ENCODE peak calls at places on chromosomes 5 and 9, in nine cellular contexts. One of them, this sample, is unnamed. For H3K4me1, the result is how much of the 10 kb centered on the place peaks cover.

GRCh38 chr9:113484258-113484730 is 20.8 kb downstream of the RGS3 start:
- DNase-seq in HCT116: no peak
- DNase-seq in body of pancreas: peak
- DNase-seq in esophagus muscularis mucosa: no peak
- DNase-seq in heart left ventricle: peak
- DNase-seq in sigmoid colon: peak
- DNase-seq in stomach: peak
- DNase-seq in A549: peak
- DNase-seq in gastrocnemius medialis: peak
- DNase-seq in this sample: peak

GRCh38 chr9:18296702-18297531 is 177.0 kb upstream of the ADAMTSL1 start:
- DNase-seq in HCT116: no peak
- DNase-seq in body of pancreas: no peak
- DNase-seq in esophagus muscularis mucosa: no peak
- DNase-seq in heart left ventricle: no peak
- DNase-seq in sigmoid colon: no peak
- DNase-seq in stomach: no peak
- DNase-seq in A549: no peak
- DNase-seq in gastrocnemius medialis: no peak
- DNase-seq in this sample: no peak

GRCh38 chr5:77230727-77231469 is 20.4 kb downstream of the PDE8B start:
- DNase-seq in HCT116: no peak
- DNase-seq in body of pancreas: no peak
- DNase-seq in esophagus muscularis mucosa: no peak
- DNase-seq in heart left ventricle: no peak
- DNase-seq in sigmoid colon: no peak
- DNase-seq in stomach: no peak
- DNase-seq in A549: peak
- DNase-seq in gastrocnemius medialis: no peak
- DNase-seq in this sample: no peak

GRCh38 chr5:179344301-179345178 is 721 bp downstream of the ADAMTS2 start:
- DNase-seq in HCT116: no peak
- DNase-seq in body of pancreas: no peak
- DNase-seq in esophagus muscularis mucosa: no peak
- DNase-seq in heart left ventricle: no peak
- DNase-seq in sigmoid colon: no peak
- DNase-seq in stomach: no peak
- DNase-seq in A549: no peak
- DNase-seq in gastrocnemius medialis: no peak
- DNase-seq in this sample: no peak

GRCh38 chr5:52870448-52870847 is 82.7 kb downstream of the ITGA1 start:
- DNase-seq in HCT116: no peak
- DNase-seq in body of pancreas: no peak
- DNase-seq in esophagus muscularis mucosa: no peak
- DNase-seq in heart left ventricle: peak
- DNase-seq in sigmoid colon: no peak
- DNase-seq in stomach: no peak
- DNase-seq in A549: peak
- DNase-seq in gastrocnemius medialis: peak
- DNase-seq in this sample: no peak

GRCh38 chr5:133274597-133274935 is 222.8 kb downstream of the HSPA4 start:
- DNase-seq in HCT116: no peak
- DNase-seq in body of pancreas: no peak
- DNase-seq in esophagus muscularis mucosa: no peak
- DNase-seq in heart left ventricle: no peak
- DNase-seq in sigmoid colon: no peak
- DNase-seq in stomach: no peak
- DNase-seq in A549: no peak
- DNase-seq in gastrocnemius medialis: peak
- DNase-seq in this sample: no peak

GRCh38 chr5:154771383-154771901 is 16.3 kb downstream of the LARP1 start:
- DNase-seq in HCT116: no peak
- DNase-seq in body of pancreas: peak
- DNase-seq in esophagus muscularis mucosa: no peak
- DNase-seq in heart left ventricle: peak
- DNase-seq in sigmoid colon: peak
- DNase-seq in stomach: no peak
- DNase-seq in A549: no peak
- DNase-seq in gastrocnemius medialis: no peak
- DNase-seq in this sample: no peak

GRCh38 chr9:101409079-101409477 is 10.4 kb downstream of the ZNF189 start:
- DNase-seq in HCT116: no peak
- DNase-seq in body of pancreas: no peak
- DNase-seq in esophagus muscularis mucosa: no peak
- DNase-seq in heart left ventricle: no peak
- DNase-seq in sigmoid colon: no peak
- DNase-seq in stomach: no peak
- DNase-seq in A549: peak
- DNase-seq in gastrocnemius medialis: no peak
- DNase-seq in this sample: no peak

GRCh38 chr5:84088996-84089395 is 295.7 kb downstream of the EDIL3 start:
- DNase-seq in HCT116: peak
- DNase-seq in body of pancreas: no peak
- DNase-seq in esophagus muscularis mucosa: no peak
- DNase-seq in heart left ventricle: no peak
- DNase-seq in sigmoid colon: no peak
- DNase-seq in stomach: no peak
- DNase-seq in A549: peak
- DNase-seq in gastrocnemius medialis: no peak
- DNase-seq in this sample: no peak

GRCh38 chr5:84091400-84091799 is 293.3 kb downstream of the EDIL3 start:
- DNase-seq in HCT116: no peak
- DNase-seq in body of pancreas: no peak
- DNase-seq in esophagus muscularis mucosa: no peak
- DNase-seq in heart left ventricle: no peak
- DNase-seq in sigmoid colon: no peak
- DNase-seq in stomach: no peak
- DNase-seq in A549: peak
- DNase-seq in gastrocnemius medialis: no peak
- DNase-seq in this sample: no peak

GRCh38 chr5:84085387-84086041 is 299.2 kb downstream of the EDIL3 start:
- DNase-seq in HCT116: no peak
- DNase-seq in body of pancreas: no peak
- DNase-seq in esophagus muscularis mucosa: no peak
- DNase-seq in heart left ventricle: no peak
- DNase-seq in sigmoid colon: no peak
- DNase-seq in stomach: no peak
- DNase-seq in A549: no peak
- DNase-seq in gastrocnemius medialis: no peak
- DNase-seq in this sample: no peak

GRCh38 chr5:84080908-84081307 is 303.8 kb downstream of the EDIL3 start:
- DNase-seq in HCT116: no peak
- DNase-seq in body of pancreas: no peak
- DNase-seq in esophagus muscularis mucosa: no peak
- DNase-seq in heart left ventricle: no peak
- DNase-seq in sigmoid colon: no peak
- DNase-seq in stomach: no peak
- DNase-seq in A549: no peak
- DNase-seq in gastrocnemius medialis: no peak
- DNase-seq in this sample: no peak

DNA sequence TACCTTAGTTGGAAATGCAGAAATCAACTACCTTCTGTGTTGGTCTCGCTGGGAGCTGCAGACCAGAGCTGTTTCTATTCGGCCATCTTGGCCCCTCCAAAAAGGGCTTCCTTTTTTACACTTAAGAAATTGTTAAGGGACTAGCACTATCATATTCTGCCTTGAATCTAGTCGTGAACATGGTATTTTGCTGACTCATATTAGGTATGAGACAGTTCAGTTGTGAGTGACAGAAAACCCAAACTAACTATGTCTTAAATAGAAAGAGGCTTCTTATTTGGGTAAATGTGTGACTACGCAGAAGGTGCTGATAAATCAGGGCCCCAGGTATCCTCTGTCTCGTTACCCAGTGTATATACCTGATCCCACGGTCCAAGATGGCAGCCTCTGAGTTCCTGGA is 298.2 kb downstream of the EDIL3 start:
- DNase-seq in HCT116: no peak
- DNase-seq in body of pancreas: no peak
- DNase-seq in esophagus muscularis mucosa: no peak
- DNase-seq in heart left ventricle: no peak
- DNase-seq in sigmoid colon: no peak
- DNase-seq in stomach: no peak
- DNase-seq in A549: no peak
- DNase-seq in gastrocnemius medialis: no peak
- DNase-seq in this sample: no peak
- TF ChIP-seq CTCF in HCT116: no peak
- TF ChIP-seq CTCF in body of pancreas: no peak
- TF ChIP-seq CTCF in esophagus muscularis mucosa: no peak
- TF ChIP-seq CTCF in heart left ventricle: no peak
- TF ChIP-seq CTCF in sigmoid colon: no peak
- TF ChIP-seq CTCF in stomach: no peak
- TF ChIP-seq CTCF in A549: no peak
- TF ChIP-seq CTCF in gastrocnemius medialis: no peak
- TF ChIP-seq CTCF in this sample: no peak

DNA sequence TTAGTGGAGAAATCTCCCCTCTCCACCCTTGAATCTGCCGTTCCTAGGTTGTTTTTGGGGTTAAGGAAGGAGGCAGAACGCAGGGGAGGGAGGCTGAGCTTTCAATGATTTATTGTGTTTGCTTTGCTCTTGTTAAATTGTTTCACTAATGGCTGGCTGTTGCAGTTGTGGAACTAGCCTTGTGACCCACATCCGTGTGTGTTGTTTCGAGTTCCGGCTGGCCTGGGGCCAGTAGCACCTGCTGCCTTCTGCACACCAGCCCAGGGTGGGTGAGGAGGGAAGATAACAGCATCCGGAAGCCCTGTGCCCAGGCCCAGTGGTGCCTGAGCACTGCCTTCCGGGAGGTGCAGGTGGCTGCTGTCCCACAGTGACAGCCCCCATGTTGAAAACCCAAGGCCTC is 3.6 kb downstream of the ERGIC1 start:
- DNase-seq in HCT116: no peak
- DNase-seq in body of pancreas: peak
- DNase-seq in esophagus muscularis mucosa: no peak
- DNase-seq in heart left ventricle: no peak
- DNase-seq in sigmoid colon: peak
- DNase-seq in stomach: peak
- DNase-seq in A549: no peak
- DNase-seq in gastrocnemius medialis: no peak
- DNase-seq in this sample: no peak
- TF ChIP-seq POLR2A in HCT116: no peak
- TF ChIP-seq POLR2A in body of pancreas: peak
- TF ChIP-seq POLR2A in esophagus muscularis mucosa: no peak
- TF ChIP-seq POLR2A in heart left ventricle: no peak
- TF ChIP-seq POLR2A in sigmoid colon: peak
- TF ChIP-seq POLR2A in stomach: no peak
- TF ChIP-seq POLR2A in A549: no peak
- TF ChIP-seq POLR2A in gastrocnemius medialis: no peak
- TF ChIP-seq POLR2A in this sample: no peak

GRCh38 chr5:142627371-142628217 is 58.3 kb downstream of the FGF1 start:
- DNase-seq in HCT116: no peak
- DNase-seq in body of pancreas: no peak
- DNase-seq in esophagus muscularis mucosa: no peak
- DNase-seq in heart left ventricle: no peak
- DNase-seq in sigmoid colon: no peak
- DNase-seq in stomach: no peak
- DNase-seq in A549: no peak
- DNase-seq in gastrocnemius medialis: no peak
- DNase-seq in this sample: no peak

GRCh38 chr5:142621227-142621626 is 64.7 kb downstream of the FGF1 start:
- DNase-seq in HCT116: no peak
- DNase-seq in body of pancreas: no peak
- DNase-seq in esophagus muscularis mucosa: no peak
- DNase-seq in heart left ventricle: no peak
- DNase-seq in sigmoid colon: no peak
- DNase-seq in stomach: no peak
- DNase-seq in A549: no peak
- DNase-seq in gastrocnemius medialis: no peak
- DNase-seq in this sample: no peak

GRCh38 chr5:142630927-142631539 is 54.9 kb downstream of the FGF1 start:
- DNase-seq in HCT116: no peak
- DNase-seq in body of pancreas: no peak
- DNase-seq in esophagus muscularis mucosa: no peak
- DNase-seq in heart left ventricle: no peak
- DNase-seq in sigmoid colon: no peak
- DNase-seq in stomach: no peak
- DNase-seq in A549: no peak
- DNase-seq in gastrocnemius medialis: no peak
- DNase-seq in this sample: no peak

GRCh38 chr5:142626056-142626455 is 59.8 kb downstream of the FGF1 start:
- DNase-seq in HCT116: no peak
- DNase-seq in body of pancreas: no peak
- DNase-seq in esophagus muscularis mucosa: no peak
- DNase-seq in heart left ventricle: no peak
- DNase-seq in sigmoid colon: no peak
- DNase-seq in stomach: no peak
- DNase-seq in A549: no peak
- DNase-seq in gastrocnemius medialis: no peak
- DNase-seq in this sample: no peak
- H3K4me1 ChIP-seq in HCT116: under half
- H3K4me1 ChIP-seq in body of pancreas: under half
- H3K4me1 ChIP-seq in esophagus muscularis mucosa: under half
- H3K4me1 ChIP-seq in heart left ventricle: under half
- H3K4me1 ChIP-seq in sigmoid colon: under half
- H3K4me1 ChIP-seq in stomach: under half
- H3K4me1 ChIP-seq in A549: under half
- H3K4me1 ChIP-seq in gastrocnemius medialis: under half
- H3K4me1 ChIP-seq in this sample: under half

GRCh38 chr5:151680944-151681427 is 5.7 kb downstream of the SPARC start:
- DNase-seq in HCT116: no peak
- DNase-seq in body of pancreas: no peak
- DNase-seq in esophagus muscularis mucosa: no peak
- DNase-seq in heart left ventricle: peak
- DNase-seq in sigmoid colon: peak
- DNase-seq in stomach: no peak
- DNase-seq in A549: no peak
- DNase-seq in gastrocnemius medialis: no peak
- DNase-seq in this sample: no peak

GRCh38 chr5:151683444-151683843 is 3.3 kb downstream of the SPARC start:
- DNase-seq in HCT116: no peak
- DNase-seq in body of pancreas: no peak
- DNase-seq in esophagus muscularis mucosa: no peak
- DNase-seq in heart left ventricle: no peak
- DNase-seq in sigmoid colon: no peak
- DNase-seq in stomach: no peak
- DNase-seq in A549: no peak
- DNase-seq in gastrocnemius medialis: no peak
- DNase-seq in this sample: no peak

GRCh38 chr5:151683936-151684586 is 2.7 kb downstream of the SPARC start:
- DNase-seq in HCT116: no peak
- DNase-seq in body of pancreas: no peak
- DNase-seq in esophagus muscularis mucosa: no peak
- DNase-seq in heart left ventricle: no peak
- DNase-seq in sigmoid colon: no peak
- DNase-seq in stomach: no peak
- DNase-seq in A549: no peak
- DNase-seq in gastrocnemius medialis: no peak
- DNase-seq in this sample: no peak

GRCh38 chr5:151682751-151683331 is 3.9 kb downstream of the SPARC start:
- DNase-seq in HCT116: no peak
- DNase-seq in body of pancreas: no peak
- DNase-seq in esophagus muscularis mucosa: no peak
- DNase-seq in heart left ventricle: peak
- DNase-seq in sigmoid colon: no peak
- DNase-seq in stomach: no peak
- DNase-seq in A549: no peak
- DNase-seq in gastrocnemius medialis: no peak
- DNase-seq in this sample: no peak

DNA sequence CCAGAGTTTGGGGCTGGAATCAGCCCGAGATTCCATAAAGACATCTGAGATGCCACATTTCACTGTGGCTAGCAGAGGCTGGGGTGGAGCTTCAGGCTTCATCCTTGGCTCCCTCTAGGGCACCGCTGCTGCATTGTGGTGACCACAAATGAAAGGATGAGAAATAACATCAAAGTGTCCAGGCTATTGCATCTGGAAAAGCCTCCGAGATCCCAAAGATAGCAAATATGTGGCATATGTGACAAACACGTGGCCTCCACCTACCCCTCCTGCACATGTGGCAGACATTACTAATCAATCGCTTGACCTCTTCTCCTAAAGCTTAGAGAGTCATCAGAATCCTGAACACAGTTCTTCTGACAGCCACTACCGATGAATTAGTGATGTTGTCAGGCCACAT is 4.5 kb downstream of the SPARC start:
- DNase-seq in HCT116: no peak
- DNase-seq in body of pancreas: no peak
- DNase-seq in esophagus muscularis mucosa: no peak
- DNase-seq in heart left ventricle: no peak
- DNase-seq in sigmoid colon: no peak
- DNase-seq in stomach: no peak
- DNase-seq in A549: no peak
- DNase-seq in gastrocnemius medialis: no peak
- DNase-seq in this sample: no peak
- TF ChIP-seq CTCF in HCT116: no peak
- TF ChIP-seq CTCF in body of pancreas: no peak
- TF ChIP-seq CTCF in esophagus muscularis mucosa: no peak
- TF ChIP-seq CTCF in heart left ventricle: no peak
- TF ChIP-seq CTCF in sigmoid colon: no peak
- TF ChIP-seq CTCF in stomach: no peak
- TF ChIP-seq CTCF in A549: no peak
- TF ChIP-seq CTCF in gastrocnemius medialis: no peak
- TF ChIP-seq CTCF in this sample: no peak

This sample was measured in tibial nerve.